ENCODE peak calls at places on chromosomes 13 and 19, in four cellular contexts. One of them, this sample, is unnamed.

GRCh38 chr19:45123440-45123850 is 30.5 kb downstream of the PPP1R37 start:
- DNase-seq in ureter: peak; percentile 75
- DNase-seq in PC-3: peak; percentile 86
- DNase-seq in islet precursor cell: peak; percentile 90
- DNase-seq in this sample: no peak

GRCh38 chr13:99033814-99034213 is 56.0 kb upstream of the DOCK9 start:
- DNase-seq in ureter: no peak
- DNase-seq in PC-3: peak; percentile 48
- DNase-seq in islet precursor cell: no peak
- DNase-seq in this sample: no peak

GRCh38 chr19:41569481-41570150 is 6.3 kb upstream of the CEACAM21 start:
- DNase-seq in islet precursor cell: no peak
- DNase-seq in ureter: no peak
- DNase-seq in PC-3: no peak
- DNase-seq in this sample: no peak

GRCh38 chr19:19239675-19240074 is 27.9 kb downstream of the NCAN start:
- DNase-seq in PC-3: no peak
- DNase-seq in islet precursor cell: no peak
- DNase-seq in ureter: no peak
- DNase-seq in this sample: no peak

GRCh38 chr19:9793051-9793591 is 24.6 kb upstream of the ZNF846 start:
- DNase-seq in PC-3: peak; percentile 26
- DNase-seq in islet precursor cell: no peak
- DNase-seq in ureter: peak; percentile 70
- DNase-seq in this sample: peak; percentile 49

GRCh38 chr19:5612891-5613290 is 9.7 kb downstream of the SAFB2 start:
- DNase-seq in islet precursor cell: no peak
- DNase-seq in PC-3: no peak
- DNase-seq in ureter: no peak
- DNase-seq in this sample: no peak

GRCh38 chr19:46745521-46746280 is at the start of gene FKRP:
- DNase-seq in islet precursor cell: no peak
- DNase-seq in ureter: no peak
- DNase-seq in PC-3: no peak
- DNase-seq in this sample: no peak

GRCh38 chr13:59742467-59742866 is 421.3 kb downstream of the DIAPH3 start:
- DNase-seq in ureter: no peak
- DNase-seq in PC-3: no peak
- DNase-seq in islet precursor cell: no peak
- DNase-seq in this sample: no peak

GRCh38 chr19:30604657-30605056 is 232.5 kb downstream of the ZNF536 start:
- DNase-seq in islet precursor cell: peak; percentile 45
- DNase-seq in ureter: no peak
- DNase-seq in PC-3: no peak
- DNase-seq in this sample: no peak

GRCh38 chr19:41350735-41351338 is 2.9 kb downstream of the TGFB1 start:
- DNase-seq in islet precursor cell: no peak
- DNase-seq in ureter: no peak
- DNase-seq in PC-3: no peak
- DNase-seq in this sample: no peak

GRCh38 chr13:37058801-37059135 is 720 bp downstream of the SUPT20H start:
- DNase-seq in islet precursor cell: no peak
- DNase-seq in PC-3: no peak
- DNase-seq in ureter: no peak
- DNase-seq in this sample: no peak

GRCh38 chr19:3007975-3008374 is 21.1 kb downstream of the TLE2 start:
- DNase-seq in islet precursor cell: no peak
- DNase-seq in PC-3: no peak
- DNase-seq in ureter: no peak
- DNase-seq in this sample: no peak

GRCh38 chr13:22893777-22894176 is 287.0 kb upstream of the SGCG start:
- DNase-seq in islet precursor cell: no peak
- DNase-seq in ureter: no peak
- DNase-seq in PC-3: no peak
- DNase-seq in this sample: no peak

GRCh38 chr19:4647676-4648644 is 8.6 kb downstream of the TNFAIP8L1 start:
- DNase-seq in islet precursor cell: no peak
- DNase-seq in ureter: no peak
- DNase-seq in PC-3: no peak
- DNase-seq in this sample: no peak

This sample was measured in T follicular helper cell.